ENCODE peak calls at places on chromosome 7, in five cellular contexts. E, P, O, G and L are unnamed samples.

GRCh38 chr7:72408966-72409637 is 3.0 kb downstream of the CALN1 start:
- ATAC-seq in E (no peak), P (no peak), O (no peak), G (no peak), L (no peak)

GRCh38 chr7:50312176-50312575 is 7.7 kb downstream of the IKZF1 start:
- ATAC-seq in E (no peak), P (peak; percentile 25), O (peak; percentile 13), G (no peak), L (no peak)

GRCh38 chr7:101701153-101701794 is 72.2 kb upstream of the MYL10 start:
- ATAC-seq in E (peak; percentile 22), P (no peak), O (no peak), G (no peak), L (no peak)

GRCh38 chr7:158733220-158733519 is 28.6 kb upstream of the NCAPG2 start:
- ATAC-seq in E (no peak), P (no peak), O (no peak), G (no peak), L (no peak)

GRCh38 chr7:48376263-48376662 is 205.0 kb downstream of the ABCA13 start:
- ATAC-seq in E (no peak), P (no peak), O (no peak), G (no peak), L (no peak)

GRCh38 chr7:38368191-38368605 is 94.8 kb upstream of the TARP start:
- ATAC-seq in E (peak; percentile 95), P (peak; percentile 92), O (peak; percentile 81), G (peak; percentile 84), L (peak; percentile 46)

GRCh38 chr7:22110881-22111280 is 165.2 kb upstream of the CDCA7L start:
- ATAC-seq in E (no peak), P (no peak), O (no peak), G (no peak), L (no peak)

GRCh38 chr7:94170836-94171235 is 166.7 kb upstream of the BET1 start:
- ATAC-seq in E (no peak), P (no peak), O (peak; percentile 97), G (no peak), L (no peak)

GRCh38 chr7:27788438-27788837 is 48.5 kb downstream of the TAX1BP1 start:
- ATAC-seq in E (no peak), P (no peak), O (no peak), G (no peak), L (no peak)

GRCh38 chr7:158805937-158806336 is 23.4 kb downstream of the ESYT2 start:
- ATAC-seq in E (no peak), P (no peak), O (no peak), G (no peak), L (no peak)

GRCh38 chr7:107027208-107027607 is 17.3 kb upstream of the PRKAR2B start:
- ATAC-seq in E (no peak), P (no peak), O (no peak), G (no peak), L (no peak)

GRCh38 chr7:51352174-51353145 is 35.9 kb upstream of the COBL start:
- ATAC-seq in E (peak; percentile 42), P (peak; percentile 71), O (no peak), G (peak; percentile 16), L (no peak)

GRCh38 chr7:157586426-157586955 is 249.7 kb downstream of the DNAJB6 start:
- ATAC-seq in E (no peak), P (no peak), O (no peak), G (no peak), L (no peak)

GRCh38 chr7:23768022-23768421 is 58.0 kb downstream of the STK31 start:
- ATAC-seq in E (no peak), P (no peak), O (no peak), G (no peak), L (no peak)

GRCh38 chr7:155206286-155207020 is 91.2 kb upstream of the INSIG1 start:
- ATAC-seq in E (no peak), P (peak; percentile 66), O (peak; percentile 71), G (peak; percentile 76), L (peak; percentile 54)

GRCh38 chr7:44403176-44403759 is 77.9 kb upstream of the CAMK2B start:
- ATAC-seq in E (no peak), P (no peak), O (no peak), G (no peak), L (no peak)

GRCh38 chr7:112084506-112084905 is 121.7 kb downstream of the DOCK4 start:
- ATAC-seq in E (no peak), P (no peak), O (peak; percentile 69), G (no peak), L (peak; percentile 16)

GRCh38 chr7:150479023-150479716 is 28.7 kb downstream of the GIMAP8 start:
- ATAC-seq in E (no peak), P (no peak), O (no peak), G (no peak), L (no peak)
- H3K27ac ChIP-seq in E (no peak overlapping the region), P (no peak overlapping the region), O (no peak overlapping the region), G (peak overlapping the region; percentile 28), L (no peak overlapping the region)

GRCh38 chr7:2525161-2525930 is 5.8 kb downstream of the LFNG start:
- ATAC-seq in E (no peak), P (no peak), O (no peak), G (no peak), L (no peak)

GRCh38 chr7:2522780-2523433 is 3.3 kb downstream of the LFNG start:
- ATAC-seq in E (no peak), P (no peak), O (peak; percentile 4), G (no peak), L (no peak)

GRCh38 chr7:2524808-2525140 is 5.2 kb downstream of the LFNG start:
- ATAC-seq in E (no peak), P (no peak), O (no peak), G (no peak), L (no peak)

GRCh38 chr7:2523461-2523905 is 3.9 kb downstream of the LFNG start:
- ATAC-seq in E (no peak), P (no peak), O (no peak), G (peak; percentile 41), L (no peak)

DNA sequence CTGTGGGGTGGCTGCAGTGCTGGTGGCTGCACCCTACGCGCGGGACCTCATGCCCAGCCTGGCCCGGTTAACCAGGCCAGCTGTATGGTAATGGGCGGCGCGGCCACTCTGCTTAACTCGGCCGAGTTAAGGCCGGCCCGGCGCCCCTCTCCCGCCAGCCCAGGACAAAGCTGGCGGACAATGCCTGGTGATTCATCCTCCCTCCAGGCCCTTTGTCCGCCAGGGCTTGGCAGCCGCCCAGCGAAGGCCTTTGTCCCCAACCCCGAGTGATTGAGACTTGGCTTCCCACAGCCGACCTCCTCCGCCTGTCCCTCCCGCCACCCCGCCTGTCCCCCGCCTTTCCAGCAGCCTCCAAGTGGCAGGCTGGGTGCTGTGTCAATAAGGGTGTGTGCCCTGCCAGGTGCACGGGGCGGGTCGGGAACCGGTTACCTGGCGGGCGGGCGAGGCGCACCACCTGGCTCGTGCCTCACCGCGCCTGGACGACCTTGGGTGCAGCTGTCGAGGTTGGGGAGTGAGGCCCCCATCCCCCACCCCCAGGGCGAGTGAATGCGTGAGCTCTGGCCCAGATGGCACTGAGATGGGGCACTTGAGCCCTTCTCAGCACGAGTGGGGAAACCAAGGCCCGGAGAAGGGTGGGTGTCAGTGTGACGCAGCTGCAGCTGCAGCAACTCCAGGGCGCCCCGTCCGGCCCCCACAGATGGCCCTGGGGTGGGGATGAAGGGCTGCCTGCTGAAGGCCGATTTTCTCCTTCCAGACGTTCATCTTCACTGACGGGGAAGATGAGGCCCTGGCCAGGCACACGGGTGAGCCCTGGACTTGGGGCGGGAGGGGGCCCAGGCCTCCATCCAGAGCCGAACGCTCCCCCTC is 4.6 kb downstream of the LFNG start:
- ATAC-seq in E (peak; percentile 40), P (no peak), O (no peak), G (peak; percentile 74), L (no peak)
- TF ChIP-seq POLR2AphosphoS5 in E (no peak), P (no peak), O (no peak), G (peak; percentile 74), L (no peak)

GRCh38 chr7:122199171-122199570 is 55.1 kb upstream of the AASS start:
- ATAC-seq in E (no peak), P (no peak), O (no peak), G (no peak), L (no peak)

GRCh38 chr7:122203814-122204213 is 59.8 kb upstream of the AASS start:
- ATAC-seq in E (no peak), P (no peak), O (no peak), G (no peak), L (no peak)

GRCh38 chr7:122200888-122201287 is 56.8 kb upstream of the AASS start:
- ATAC-seq in E (no peak), P (no peak), O (no peak), G (no peak), L (no peak)

DNA sequence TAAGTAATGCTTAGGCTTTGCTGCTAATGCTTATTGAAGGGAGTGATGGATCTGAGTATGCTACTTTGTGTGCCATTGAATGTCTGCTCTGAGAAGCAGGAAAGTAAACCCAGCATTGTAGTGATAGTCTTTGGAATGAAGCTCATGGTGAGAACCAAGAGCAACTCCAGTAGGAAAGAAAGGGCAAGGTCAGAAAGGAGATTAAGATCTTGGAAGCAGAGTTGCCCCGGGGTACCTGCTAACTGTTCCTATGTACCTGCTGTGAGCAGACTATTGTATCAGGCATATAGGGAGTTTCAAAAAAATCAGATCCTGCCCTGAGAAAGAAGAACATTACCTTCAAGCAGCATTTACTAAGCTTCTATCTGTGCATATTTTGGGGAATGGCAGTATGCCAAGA is 54.5 kb upstream of the AASS start:
- ATAC-seq in E (no peak), P (no peak), O (no peak), G (no peak), L (no peak)
- TF ChIP-seq EP300 in E (no peak), P (no peak), O (no peak), G (no peak), L (no peak)

GRCh38 chr7:42068554-42069280 is 168.3 kb downstream of the GLI3 start:
- ATAC-seq in E (no peak), P (no peak), O (no peak), G (no peak), L (no peak)

GRCh38 chr7:42069625-42070024 is 167.4 kb downstream of the GLI3 start:
- ATAC-seq in E (no peak), P (no peak), O (no peak), G (no peak), L (no peak)

GRCh38 chr7:42074079-42074478 is 162.9 kb downstream of the GLI3 start:
- ATAC-seq in E (peak; percentile 77), P (no peak), O (no peak), G (no peak), L (no peak)

GRCh38 chr7:42071372-42072261 is 165.4 kb downstream of the GLI3 start:
- ATAC-seq in E (peak; percentile 72), P (no peak), O (no peak), G (peak; percentile 78), L (peak; percentile 77)

GRCh38 chr7:42070068-42070467 is 166.9 kb downstream of the GLI3 start:
- ATAC-seq in E (no peak), P (no peak), O (no peak), G (no peak), L (no peak)
- H3K27ac ChIP-seq in E (no peak overlapping the region), P (no peak overlapping the region), O (no peak overlapping the region), G (no peak overlapping the region), L (no peak overlapping the region)

DNA sequence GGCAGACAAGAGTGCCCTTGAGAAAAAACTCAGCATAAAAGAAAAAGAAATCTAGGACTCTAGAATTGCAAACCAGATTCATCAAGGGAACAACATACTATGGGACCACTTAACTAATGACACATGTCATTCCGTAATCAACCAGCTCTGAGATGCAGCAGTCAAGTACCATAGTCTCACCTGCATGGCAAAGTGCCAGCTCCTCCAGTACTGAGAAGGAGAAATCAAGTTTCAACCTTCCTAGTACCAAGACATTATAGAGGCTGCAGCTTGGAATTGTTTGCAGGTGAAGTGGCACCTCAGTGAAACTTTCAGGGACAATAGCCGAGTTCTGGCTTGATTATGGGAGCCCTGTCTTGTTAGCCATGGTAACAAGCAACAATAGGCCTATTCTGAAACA is 11.5 kb downstream of the STEAP1 start:
- ATAC-seq in E (no peak), P (no peak), O (no peak), G (no peak), L (no peak)
- TF ChIP-seq POLR2AphosphoS5 in E (no peak), P (no peak), O (no peak), G (no peak), L (no peak)